ENCODE peak calls at places on chromosomes 2 and 18, in six cellular contexts. One of them, this sample, is unnamed.
A peak's percentile ranks its signal among the peaks of the same experiment; 100 is the strongest.

GRCh38 chr2:239267411-239267941 is 133.3 kb downstream of the HDAC4 start:
- DNase-seq in dorsolateral prefrontal cortex: peak; percentile 57
- DNase-seq in tibial nerve: no peak
- DNase-seq in non-pigmented ciliary epithelial cell: no peak
- DNase-seq in iPS-NIHi11: no peak
- DNase-seq in stimulated activated CD4-positive, alpha-beta T cell treated with anti-CD3 and anti-CD28 coated beads, Interleukin-15, amount 100 ng/mL, for 1 hour: peak; percentile 84
- DNase-seq in this sample: peak; percentile 30

GRCh38 chr2:121244616-121245015 is 40.4 kb downstream of the TFCP2L1 start:
- DNase-seq in dorsolateral prefrontal cortex: no peak
- DNase-seq in tibial nerve: no peak
- DNase-seq in non-pigmented ciliary epithelial cell: no peak
- DNase-seq in iPS-NIHi11: no peak
- DNase-seq in stimulated activated CD4-positive, alpha-beta T cell treated with anti-CD3 and anti-CD28 coated beads, Interleukin-15, amount 100 ng/mL, for 1 hour: no peak
- DNase-seq in this sample: no peak

GRCh38 chr2:113283704-113284284 is 5.1 kb upstream of the PAX8 start:
- DNase-seq in dorsolateral prefrontal cortex: no peak
- DNase-seq in tibial nerve: no peak
- DNase-seq in non-pigmented ciliary epithelial cell: peak; percentile 72
- DNase-seq in iPS-NIHi11: no peak
- DNase-seq in stimulated activated CD4-positive, alpha-beta T cell treated with anti-CD3 and anti-CD28 coated beads, Interleukin-15, amount 100 ng/mL, for 1 hour: no peak
- DNase-seq in this sample: peak; percentile 84

GRCh38 chr2:195317533-195317932 is 339.5 kb upstream of the SLC39A10 start:
- DNase-seq in dorsolateral prefrontal cortex: no peak
- DNase-seq in tibial nerve: no peak
- DNase-seq in non-pigmented ciliary epithelial cell: no peak
- DNase-seq in iPS-NIHi11: no peak
- DNase-seq in stimulated activated CD4-positive, alpha-beta T cell treated with anti-CD3 and anti-CD28 coated beads, Interleukin-15, amount 100 ng/mL, for 1 hour: no peak
- DNase-seq in this sample: no peak

GRCh38 chr18:58349650-58350049 is 279.2 kb downstream of the ALPK2 start:
- DNase-seq in dorsolateral prefrontal cortex: no peak
- DNase-seq in tibial nerve: no peak
- DNase-seq in non-pigmented ciliary epithelial cell: no peak
- DNase-seq in iPS-NIHi11: no peak
- DNase-seq in stimulated activated CD4-positive, alpha-beta T cell treated with anti-CD3 and anti-CD28 coated beads, Interleukin-15, amount 100 ng/mL, for 1 hour: no peak
- DNase-seq in this sample: no peak

GRCh38 chr2:237141556-237141955 is 55.9 kb downstream of the COPS8 start:
- DNase-seq in dorsolateral prefrontal cortex: no peak
- DNase-seq in tibial nerve: no peak
- DNase-seq in non-pigmented ciliary epithelial cell: no peak
- DNase-seq in iPS-NIHi11: no peak
- DNase-seq in stimulated activated CD4-positive, alpha-beta T cell treated with anti-CD3 and anti-CD28 coated beads, Interleukin-15, amount 100 ng/mL, for 1 hour: no peak
- DNase-seq in this sample: no peak

GRCh38 chr2:49069829-49070228 is 84.5 kb downstream of the FSHR start:
- DNase-seq in dorsolateral prefrontal cortex: no peak
- DNase-seq in tibial nerve: no peak
- DNase-seq in non-pigmented ciliary epithelial cell: no peak
- DNase-seq in iPS-NIHi11: no peak
- DNase-seq in stimulated activated CD4-positive, alpha-beta T cell treated with anti-CD3 and anti-CD28 coated beads, Interleukin-15, amount 100 ng/mL, for 1 hour: no peak
- DNase-seq in this sample: no peak

GRCh38 chr18:22439447-22439846 is 21.7 kb upstream of the CTAGE1 start:
- DNase-seq in dorsolateral prefrontal cortex: no peak
- DNase-seq in tibial nerve: no peak
- DNase-seq in non-pigmented ciliary epithelial cell: peak; percentile 26
- DNase-seq in iPS-NIHi11: no peak
- DNase-seq in stimulated activated CD4-positive, alpha-beta T cell treated with anti-CD3 and anti-CD28 coated beads, Interleukin-15, amount 100 ng/mL, for 1 hour: no peak
- DNase-seq in this sample: no peak

GRCh38 chr2:240626531-240627300 is 1.4 kb downstream of the GPR35 start:
- DNase-seq in dorsolateral prefrontal cortex: peak; percentile 23
- DNase-seq in tibial nerve: peak; percentile 10
- DNase-seq in non-pigmented ciliary epithelial cell: no peak
- DNase-seq in iPS-NIHi11: no peak
- DNase-seq in stimulated activated CD4-positive, alpha-beta T cell treated with anti-CD3 and anti-CD28 coated beads, Interleukin-15, amount 100 ng/mL, for 1 hour: peak; percentile 1
- DNase-seq in this sample: no peak

GRCh38 chr18:12597775-12598174 is 60.1 kb downstream of the SPIRE1 start:
- DNase-seq in dorsolateral prefrontal cortex: no peak
- DNase-seq in tibial nerve: peak; percentile 20
- DNase-seq in non-pigmented ciliary epithelial cell: peak; percentile 88
- DNase-seq in iPS-NIHi11: no peak
- DNase-seq in stimulated activated CD4-positive, alpha-beta T cell treated with anti-CD3 and anti-CD28 coated beads, Interleukin-15, amount 100 ng/mL, for 1 hour: no peak
- DNase-seq in this sample: peak; percentile 75

GRCh38 chr2:190585000-190585678 is 50.6 kb upstream of the NEMP2 start:
- DNase-seq in dorsolateral prefrontal cortex: no peak
- DNase-seq in tibial nerve: no peak
- DNase-seq in non-pigmented ciliary epithelial cell: no peak
- DNase-seq in iPS-NIHi11: no peak
- DNase-seq in stimulated activated CD4-positive, alpha-beta T cell treated with anti-CD3 and anti-CD28 coated beads, Interleukin-15, amount 100 ng/mL, for 1 hour: no peak
- DNase-seq in this sample: no peak

GRCh38 chr2:96113951-96114350 is 2.4 kb downstream of the ADRA2B start:
- DNase-seq in dorsolateral prefrontal cortex: no peak
- DNase-seq in tibial nerve: no peak
- DNase-seq in non-pigmented ciliary epithelial cell: no peak
- DNase-seq in iPS-NIHi11: no peak
- DNase-seq in stimulated activated CD4-positive, alpha-beta T cell treated with anti-CD3 and anti-CD28 coated beads, Interleukin-15, amount 100 ng/mL, for 1 hour: no peak
- DNase-seq in this sample: no peak

GRCh38 chr2:54724150-54724559 is 693 bp downstream of the EML6 start:
- DNase-seq in dorsolateral prefrontal cortex: no peak
- DNase-seq in tibial nerve: no peak
- DNase-seq in non-pigmented ciliary epithelial cell: no peak
- DNase-seq in iPS-NIHi11: no peak
- DNase-seq in stimulated activated CD4-positive, alpha-beta T cell treated with anti-CD3 and anti-CD28 coated beads, Interleukin-15, amount 100 ng/mL, for 1 hour: no peak
- DNase-seq in this sample: no peak

GRCh38 chr2:71277536-71278103 is 50.7 kb upstream of the PAIP2B start:
- DNase-seq in dorsolateral prefrontal cortex: peak; percentile 79
- DNase-seq in tibial nerve: no peak
- DNase-seq in non-pigmented ciliary epithelial cell: no peak
- DNase-seq in iPS-NIHi11: peak; percentile 51
- DNase-seq in stimulated activated CD4-positive, alpha-beta T cell treated with anti-CD3 and anti-CD28 coated beads, Interleukin-15, amount 100 ng/mL, for 1 hour: no peak
- DNase-seq in this sample: peak; percentile 30

GRCh38 chr2:16718551-16719404 is 53.1 kb upstream of the CYRIA start:
- DNase-seq in dorsolateral prefrontal cortex: no peak
- DNase-seq in tibial nerve: no peak
- DNase-seq in non-pigmented ciliary epithelial cell: no peak
- DNase-seq in iPS-NIHi11: no peak
- DNase-seq in stimulated activated CD4-positive, alpha-beta T cell treated with anti-CD3 and anti-CD28 coated beads, Interleukin-15, amount 100 ng/mL, for 1 hour: no peak
- DNase-seq in this sample: no peak

GRCh38 chr18:35525795-35526475 is 28.2 kb upstream of the INO80C start:
- DNase-seq in dorsolateral prefrontal cortex: no peak
- DNase-seq in tibial nerve: no peak
- DNase-seq in non-pigmented ciliary epithelial cell: no peak
- DNase-seq in iPS-NIHi11: no peak
- DNase-seq in stimulated activated CD4-positive, alpha-beta T cell treated with anti-CD3 and anti-CD28 coated beads, Interleukin-15, amount 100 ng/mL, for 1 hour: no peak
- DNase-seq in this sample: no peak

GRCh38 chr2:223235986-223236385 is 184.0 kb downstream of the KCNE4 start:
- DNase-seq in dorsolateral prefrontal cortex: no peak
- DNase-seq in tibial nerve: no peak
- DNase-seq in non-pigmented ciliary epithelial cell: no peak
- DNase-seq in iPS-NIHi11: no peak
- DNase-seq in stimulated activated CD4-positive, alpha-beta T cell treated with anti-CD3 and anti-CD28 coated beads, Interleukin-15, amount 100 ng/mL, for 1 hour: no peak
- DNase-seq in this sample: peak; percentile 75

GRCh38 chr18:76265375-76266225 is 229.4 kb downstream of the ZNF516 start:
- DNase-seq in dorsolateral prefrontal cortex: no peak
- DNase-seq in tibial nerve: no peak
- DNase-seq in non-pigmented ciliary epithelial cell: no peak
- DNase-seq in iPS-NIHi11: no peak
- DNase-seq in stimulated activated CD4-positive, alpha-beta T cell treated with anti-CD3 and anti-CD28 coated beads, Interleukin-15, amount 100 ng/mL, for 1 hour: no peak
- DNase-seq in this sample: no peak

GRCh38 chr2:186518945-186519344 is 32.9 kb downstream of the ZC3H15 start:
- DNase-seq in dorsolateral prefrontal cortex: no peak
- DNase-seq in tibial nerve: no peak
- DNase-seq in non-pigmented ciliary epithelial cell: peak; percentile 70
- DNase-seq in iPS-NIHi11: no peak
- DNase-seq in stimulated activated CD4-positive, alpha-beta T cell treated with anti-CD3 and anti-CD28 coated beads, Interleukin-15, amount 100 ng/mL, for 1 hour: no peak
- DNase-seq in this sample: no peak

GRCh38 chr18:44988821-44989587 is 308.3 kb downstream of the SETBP1 start:
- DNase-seq in dorsolateral prefrontal cortex: no peak
- DNase-seq in tibial nerve: no peak
- DNase-seq in non-pigmented ciliary epithelial cell: no peak
- DNase-seq in iPS-NIHi11: no peak
- DNase-seq in stimulated activated CD4-positive, alpha-beta T cell treated with anti-CD3 and anti-CD28 coated beads, Interleukin-15, amount 100 ng/mL, for 1 hour: no peak
- DNase-seq in this sample: peak; percentile 11

GRCh38 chr18:79574938-79575525 is 104.6 kb upstream of the CTDP1 start:
- DNase-seq in dorsolateral prefrontal cortex: peak; percentile 14
- DNase-seq in tibial nerve: peak; percentile 9
- DNase-seq in non-pigmented ciliary epithelial cell: no peak
- DNase-seq in iPS-NIHi11: no peak
- DNase-seq in stimulated activated CD4-positive, alpha-beta T cell treated with anti-CD3 and anti-CD28 coated beads, Interleukin-15, amount 100 ng/mL, for 1 hour: no peak
- DNase-seq in this sample: no peak

GRCh38 chr2:206045251-206045650 is 40.7 kb downstream of the INO80D start:
- DNase-seq in dorsolateral prefrontal cortex: no peak
- DNase-seq in tibial nerve: no peak
- DNase-seq in non-pigmented ciliary epithelial cell: no peak
- DNase-seq in iPS-NIHi11: no peak
- DNase-seq in stimulated activated CD4-positive, alpha-beta T cell treated with anti-CD3 and anti-CD28 coated beads, Interleukin-15, amount 100 ng/mL, for 1 hour: no peak
- DNase-seq in this sample: no peak

GRCh38 chr2:174593574-174594203 is 3.9 kb downstream of the WIPF1 start:
- DNase-seq in dorsolateral prefrontal cortex: no peak
- DNase-seq in tibial nerve: no peak
- DNase-seq in non-pigmented ciliary epithelial cell: peak; percentile 58
- DNase-seq in iPS-NIHi11: no peak
- DNase-seq in stimulated activated CD4-positive, alpha-beta T cell treated with anti-CD3 and anti-CD28 coated beads, Interleukin-15, amount 100 ng/mL, for 1 hour: peak; percentile 26
- DNase-seq in this sample: no peak

GRCh38 chr2:182208421-182208820 is 218.4 kb downstream of the PDE1A start:
- DNase-seq in dorsolateral prefrontal cortex: no peak
- DNase-seq in tibial nerve: no peak
- DNase-seq in non-pigmented ciliary epithelial cell: no peak
- DNase-seq in iPS-NIHi11: no peak
- DNase-seq in stimulated activated CD4-positive, alpha-beta T cell treated with anti-CD3 and anti-CD28 coated beads, Interleukin-15, amount 100 ng/mL, for 1 hour: no peak
- DNase-seq in this sample: no peak

GRCh38 chr2:68059769-68060525 is 2.9 kb downstream of the C1D start:
- DNase-seq in dorsolateral prefrontal cortex: no peak
- DNase-seq in tibial nerve: no peak
- DNase-seq in non-pigmented ciliary epithelial cell: no peak
- DNase-seq in iPS-NIHi11: no peak
- DNase-seq in stimulated activated CD4-positive, alpha-beta T cell treated with anti-CD3 and anti-CD28 coated beads, Interleukin-15, amount 100 ng/mL, for 1 hour: no peak
- DNase-seq in this sample: peak; percentile 53

GRCh38 chr2:132521321-132521720 is 104.7 kb downstream of the GPR39 start:
- DNase-seq in dorsolateral prefrontal cortex: no peak
- DNase-seq in tibial nerve: no peak
- DNase-seq in non-pigmented ciliary epithelial cell: no peak
- DNase-seq in iPS-NIHi11: no peak
- DNase-seq in stimulated activated CD4-positive, alpha-beta T cell treated with anti-CD3 and anti-CD28 coated beads, Interleukin-15, amount 100 ng/mL, for 1 hour: no peak
- DNase-seq in this sample: peak; percentile 36

GRCh38 chr2:162211747-162212146 is 31.5 kb downstream of the FAP start:
- DNase-seq in dorsolateral prefrontal cortex: no peak
- DNase-seq in tibial nerve: no peak
- DNase-seq in non-pigmented ciliary epithelial cell: no peak
- DNase-seq in iPS-NIHi11: no peak
- DNase-seq in stimulated activated CD4-positive, alpha-beta T cell treated with anti-CD3 and anti-CD28 coated beads, Interleukin-15, amount 100 ng/mL, for 1 hour: no peak
- DNase-seq in this sample: no peak

GRCh38 chr2:231514951-231515297 is 15.3 kb downstream of the NMUR1 start:
- DNase-seq in dorsolateral prefrontal cortex: no peak
- DNase-seq in tibial nerve: no peak
- DNase-seq in non-pigmented ciliary epithelial cell: no peak
- DNase-seq in iPS-NIHi11: no peak
- DNase-seq in stimulated activated CD4-positive, alpha-beta T cell treated with anti-CD3 and anti-CD28 coated beads, Interleukin-15, amount 100 ng/mL, for 1 hour: no peak
- DNase-seq in this sample: no peak

GRCh38 chr18:54775686-54776085 is 52.6 kb upstream of the RAB27B start:
- DNase-seq in dorsolateral prefrontal cortex: no peak
- DNase-seq in tibial nerve: no peak
- DNase-seq in non-pigmented ciliary epithelial cell: peak; percentile 73
- DNase-seq in iPS-NIHi11: no peak
- DNase-seq in stimulated activated CD4-positive, alpha-beta T cell treated with anti-CD3 and anti-CD28 coated beads, Interleukin-15, amount 100 ng/mL, for 1 hour: no peak
- DNase-seq in this sample: peak; percentile 20

GRCh38 chr2:132757676-132758075 is 87.7 kb upstream of the LYPD1 start:
- DNase-seq in dorsolateral prefrontal cortex: no peak
- DNase-seq in tibial nerve: no peak
- DNase-seq in non-pigmented ciliary epithelial cell: no peak
- DNase-seq in iPS-NIHi11: no peak
- DNase-seq in stimulated activated CD4-positive, alpha-beta T cell treated with anti-CD3 and anti-CD28 coated beads, Interleukin-15, amount 100 ng/mL, for 1 hour: no peak
- DNase-seq in this sample: no peak

GRCh38 chr18:79754022-79754761 is 43.5 kb upstream of the KCNG2 start:
- DNase-seq in dorsolateral prefrontal cortex: peak; percentile 21
- DNase-seq in tibial nerve: no peak
- DNase-seq in non-pigmented ciliary epithelial cell: no peak
- DNase-seq in iPS-NIHi11: no peak
- DNase-seq in stimulated activated CD4-positive, alpha-beta T cell treated with anti-CD3 and anti-CD28 coated beads, Interleukin-15, amount 100 ng/mL, for 1 hour: no peak
- DNase-seq in this sample: no peak

GRCh38 chr2:228853151-228853550 is 417.9 kb downstream of the PID1 start:
- DNase-seq in dorsolateral prefrontal cortex: no peak
- DNase-seq in tibial nerve: no peak
- DNase-seq in non-pigmented ciliary epithelial cell: no peak
- DNase-seq in iPS-NIHi11: peak; percentile 6
- DNase-seq in stimulated activated CD4-positive, alpha-beta T cell treated with anti-CD3 and anti-CD28 coated beads, Interleukin-15, amount 100 ng/mL, for 1 hour: no peak
- DNase-seq in this sample: no peak

GRCh38 chr2:173855686-173856085 is 109.5 kb downstream of the SP3 start:
- DNase-seq in dorsolateral prefrontal cortex: no peak
- DNase-seq in tibial nerve: no peak
- DNase-seq in non-pigmented ciliary epithelial cell: no peak
- DNase-seq in iPS-NIHi11: no peak
- DNase-seq in stimulated activated CD4-positive, alpha-beta T cell treated with anti-CD3 and anti-CD28 coated beads, Interleukin-15, amount 100 ng/mL, for 1 hour: no peak
- DNase-seq in this sample: no peak

GRCh38 chr2:204172074-204172600 is 235.6 kb downstream of the ICOS start:
- DNase-seq in dorsolateral prefrontal cortex: no peak
- DNase-seq in tibial nerve: no peak
- DNase-seq in non-pigmented ciliary epithelial cell: no peak
- DNase-seq in iPS-NIHi11: no peak
- DNase-seq in stimulated activated CD4-positive, alpha-beta T cell treated with anti-CD3 and anti-CD28 coated beads, Interleukin-15, amount 100 ng/mL, for 1 hour: no peak
- DNase-seq in this sample: no peak

GRCh38 chr2:30361751-30362394 is 85.2 kb upstream of the LCLAT1 start:
- DNase-seq in dorsolateral prefrontal cortex: no peak
- DNase-seq in tibial nerve: no peak
- DNase-seq in non-pigmented ciliary epithelial cell: no peak
- DNase-seq in iPS-NIHi11: no peak
- DNase-seq in stimulated activated CD4-positive, alpha-beta T cell treated with anti-CD3 and anti-CD28 coated beads, Interleukin-15, amount 100 ng/mL, for 1 hour: no peak
- DNase-seq in this sample: no peak

GRCh38 chr2:16853088-16853487 is 187.5 kb upstream of the CYRIA start:
- DNase-seq in dorsolateral prefrontal cortex: no peak
- DNase-seq in tibial nerve: no peak
- DNase-seq in non-pigmented ciliary epithelial cell: no peak
- DNase-seq in iPS-NIHi11: no peak
- DNase-seq in stimulated activated CD4-positive, alpha-beta T cell treated with anti-CD3 and anti-CD28 coated beads, Interleukin-15, amount 100 ng/mL, for 1 hour: no peak
- DNase-seq in this sample: no peak

GRCh38 chr2:239762742-239763269 is 262.3 kb downstream of the NDUFA10 start:
- DNase-seq in dorsolateral prefrontal cortex: no peak
- DNase-seq in tibial nerve: peak; percentile 20
- DNase-seq in non-pigmented ciliary epithelial cell: no peak
- DNase-seq in iPS-NIHi11: no peak
- DNase-seq in stimulated activated CD4-positive, alpha-beta T cell treated with anti-CD3 and anti-CD28 coated beads, Interleukin-15, amount 100 ng/mL, for 1 hour: no peak
- DNase-seq in this sample: no peak